ENCODE peak calls at places on chromosomes 1 and 21, in six cellular contexts. One of them, this sample, is unnamed.

GRCh38 chr1:59143824-59144223 is 153.1 kb upstream of the FGGY start:
- DNase-seq in NCI-H510A treated with DMSO at 0.1 percent for 48 hours: no peak
- DNase-seq in BJ: no peak
- DNase-seq in cardiac septum: no peak
- DNase-seq in kidney tubule cell: peak; percentile 83
- DNase-seq in AG20443: no peak
- DNase-seq in this sample: no peak

GRCh38 chr1:163824006-163824405 is 502.3 kb downstream of the NUF2 start:
- DNase-seq in BJ: peak; percentile 80
- DNase-seq in AG20443: peak; percentile 79
- DNase-seq in cardiac septum: no peak
- DNase-seq in kidney tubule cell: no peak
- DNase-seq in NCI-H510A treated with DMSO at 0.1 percent for 48 hours: no peak
- DNase-seq in this sample: no peak

GRCh38 chr1:213281610-213282316 is 230.7 kb downstream of the RPS6KC1 start:
- DNase-seq in NCI-H510A treated with DMSO at 0.1 percent for 48 hours: no peak
- DNase-seq in kidney tubule cell: no peak
- DNase-seq in BJ: no peak
- DNase-seq in AG20443: no peak
- DNase-seq in cardiac septum: no peak
- DNase-seq in this sample: no peak

GRCh38 chr1:21623411-21623961 is 45.7 kb downstream of the RAP1GAP start:
- DNase-seq in cardiac septum: no peak
- DNase-seq in BJ: no peak
- DNase-seq in AG20443: no peak
- DNase-seq in kidney tubule cell: peak; percentile 88
- DNase-seq in NCI-H510A treated with DMSO at 0.1 percent for 48 hours: peak; percentile 18
- DNase-seq in this sample: no peak

GRCh38 chr1:110647254-110647891 is 27.4 kb downstream of the KCNA3 start:
- DNase-seq in kidney tubule cell: no peak
- DNase-seq in AG20443: no peak
- DNase-seq in cardiac septum: no peak
- DNase-seq in NCI-H510A treated with DMSO at 0.1 percent for 48 hours: no peak
- DNase-seq in BJ: peak; percentile 32
- DNase-seq in this sample: no peak

GRCh38 chr1:40898434-40898900 is 36.3 kb upstream of the CITED4 start:
- DNase-seq in BJ: no peak
- DNase-seq in kidney tubule cell: peak; percentile 89
- DNase-seq in NCI-H510A treated with DMSO at 0.1 percent for 48 hours: no peak
- DNase-seq in AG20443: no peak
- DNase-seq in cardiac septum: no peak
- DNase-seq in this sample: no peak

GRCh38 chr1:234961468-234962339 is 166.9 kb downstream of the TOMM20 start:
- DNase-seq in kidney tubule cell: peak; percentile 85
- DNase-seq in AG20443: peak; percentile 74
- DNase-seq in NCI-H510A treated with DMSO at 0.1 percent for 48 hours: no peak
- DNase-seq in BJ: peak; percentile 77
- DNase-seq in cardiac septum: no peak
- DNase-seq in this sample: peak; percentile 65

GRCh38 chr1:160125761-160126160 is 10.2 kb downstream of the ATP1A2 start:
- DNase-seq in cardiac septum: peak; percentile 33
- DNase-seq in kidney tubule cell: peak; percentile 79
- DNase-seq in NCI-H510A treated with DMSO at 0.1 percent for 48 hours: no peak
- DNase-seq in AG20443: peak; percentile 44
- DNase-seq in BJ: no peak
- DNase-seq in this sample: no peak

GRCh38 chr21:34630536-34631143 is 15.7 kb upstream of the RCAN1 start:
- DNase-seq in cardiac septum: no peak
- DNase-seq in BJ: no peak
- DNase-seq in NCI-H510A treated with DMSO at 0.1 percent for 48 hours: peak; percentile 81
- DNase-seq in kidney tubule cell: peak; percentile 54
- DNase-seq in AG20443: peak; percentile 80
- DNase-seq in this sample: no peak

GRCh38 chr1:232695626-232696025 is 65.7 kb upstream of the SIPA1L2 start:
- DNase-seq in kidney tubule cell: no peak
- DNase-seq in BJ: no peak
- DNase-seq in cardiac septum: no peak
- DNase-seq in AG20443: no peak
- DNase-seq in NCI-H510A treated with DMSO at 0.1 percent for 48 hours: no peak
- DNase-seq in this sample: no peak

GRCh38 chr1:29275435-29275834 is 39.1 kb downstream of the PTPRU start:
- DNase-seq in cardiac septum: peak; percentile 41
- DNase-seq in BJ: no peak
- DNase-seq in NCI-H510A treated with DMSO at 0.1 percent for 48 hours: no peak
- DNase-seq in AG20443: no peak
- DNase-seq in kidney tubule cell: no peak
- DNase-seq in this sample: no peak

GRCh38 chr21:43292041-43292865 is 123.4 kb downstream of the CRYAA start:
- DNase-seq in kidney tubule cell: no peak
- DNase-seq in cardiac septum: peak; percentile 68
- DNase-seq in AG20443: no peak
- DNase-seq in BJ: no peak
- DNase-seq in NCI-H510A treated with DMSO at 0.1 percent for 48 hours: no peak
- DNase-seq in this sample: no peak

GRCh38 chr1:115426271-115426771 is 88.3 kb upstream of the NGF start:
- DNase-seq in BJ: peak; percentile 88
- DNase-seq in AG20443: peak; percentile 87
- DNase-seq in cardiac septum: peak; percentile 78
- DNase-seq in kidney tubule cell: peak; percentile 95
- DNase-seq in NCI-H510A treated with DMSO at 0.1 percent for 48 hours: no peak
- DNase-seq in this sample: peak; percentile 73

GRCh38 chr21:39688010-39688409 is 57.0 kb upstream of the IGSF5 start:
- DNase-seq in NCI-H510A treated with DMSO at 0.1 percent for 48 hours: peak; percentile 53
- DNase-seq in kidney tubule cell: no peak
- DNase-seq in cardiac septum: no peak
- DNase-seq in AG20443: no peak
- DNase-seq in BJ: no peak
- DNase-seq in this sample: no peak

GRCh38 chr1:113871597-113872113 is at the start of gene PTPN22:
- DNase-seq in NCI-H510A treated with DMSO at 0.1 percent for 48 hours: no peak
- DNase-seq in cardiac septum: peak; percentile 85
- DNase-seq in BJ: peak; percentile 35
- DNase-seq in kidney tubule cell: peak; percentile 84
- DNase-seq in AG20443: peak; percentile 78
- DNase-seq in this sample: peak; percentile 31

GRCh38 chr1:55217226-55217996 is 2.2 kb upstream of the USP24 start:
- DNase-seq in kidney tubule cell: peak; percentile 56
- DNase-seq in BJ: no peak
- DNase-seq in NCI-H510A treated with DMSO at 0.1 percent for 48 hours: no peak
- DNase-seq in AG20443: no peak
- DNase-seq in cardiac septum: no peak
- DNase-seq in this sample: no peak

GRCh38 chr1:1355376-1355775 is 3.0 kb downstream of the MXRA8 start:
- DNase-seq in kidney tubule cell: peak; percentile 40
- DNase-seq in NCI-H510A treated with DMSO at 0.1 percent for 48 hours: no peak
- DNase-seq in cardiac septum: no peak
- DNase-seq in AG20443: peak; percentile 35
- DNase-seq in BJ: no peak
- DNase-seq in this sample: no peak

GRCh38 chr1:50368179-50369007 is 54.9 kb downstream of the DMRTA2 start:
- DNase-seq in cardiac septum: no peak
- DNase-seq in kidney tubule cell: peak; percentile 34
- DNase-seq in NCI-H510A treated with DMSO at 0.1 percent for 48 hours: peak; percentile 45
- DNase-seq in BJ: no peak
- DNase-seq in AG20443: peak; percentile 71
- DNase-seq in this sample: no peak

GRCh38 chr1:50047916-50048694 is 24.4 kb upstream of the AGBL4 start:
- DNase-seq in kidney tubule cell: peak; percentile 36
- DNase-seq in cardiac septum: no peak
- DNase-seq in AG20443: no peak
- DNase-seq in NCI-H510A treated with DMSO at 0.1 percent for 48 hours: no peak
- DNase-seq in BJ: no peak
- DNase-seq in this sample: no peak

GRCh38 chr1:210321552-210321951 is 7.2 kb upstream of the HHAT start:
- DNase-seq in AG20443: no peak
- DNase-seq in NCI-H510A treated with DMSO at 0.1 percent for 48 hours: no peak
- DNase-seq in BJ: no peak
- DNase-seq in cardiac septum: no peak
- DNase-seq in kidney tubule cell: no peak
- DNase-seq in this sample: no peak

GRCh38 chr1:165056914-165057313 is 299.6 kb downstream of the LMX1A start:
- DNase-seq in NCI-H510A treated with DMSO at 0.1 percent for 48 hours: peak; percentile 46
- DNase-seq in cardiac septum: no peak
- DNase-seq in kidney tubule cell: no peak
- DNase-seq in AG20443: no peak
- DNase-seq in BJ: no peak
- DNase-seq in this sample: no peak